ENCODE peak calls at places on chromosomes 2 and 18, in five cellular contexts. M, I, C, U and J are unnamed samples.

GRCh38 chr18:53698907-53699306 is 525.6 kb downstream of the MBD2 start:
- DNase-seq in U (no peak), I (no peak), C (no peak), M (no peak), J (no peak)

GRCh38 chr18:60279394-60279793 is 93.2 kb downstream of the MC4R start:
- DNase-seq in I (no peak), U (no peak), C (no peak), M (no peak), J (no peak)

GRCh38 chr2:67215214-67215613 is 181.9 kb upstream of the ETAA1 start:
- DNase-seq in C (peak), M (no peak), U (peak), I (peak), J (no peak)

GRCh38 chr2:81658227-81658626 is 1353.7 kb upstream of the LRRTM1 start:
- DNase-seq in M (no peak), C (no peak), I (no peak), U (no peak), J (no peak)

GRCh38 chr18:7598167-7599062 is 31.3 kb downstream of the PTPRM start:
- DNase-seq in I (no peak), U (no peak), M (no peak), C (no peak), J (no peak)

GRCh38 chr2:237819231-237819630 is 20.7 kb downstream of the RBM44 start:
- DNase-seq in U (no peak), C (no peak), I (peak), M (no peak), J (no peak)

GRCh38 chr2:222943820-222944219 is 83.0 kb downstream of the ACSL3 start:
- DNase-seq in C (no peak), U (no peak), M (no peak), I (no peak), J (no peak)

GRCh38 chr2:241422350-241422749 is 66.3 kb downstream of the FARP2 start:
- DNase-seq in M (no peak), U (no peak), C (no peak), I (no peak), J (no peak)

GRCh38 chr2:256094-256493 is 7.7 kb downstream of the SH3YL1 start:
- DNase-seq in M (no peak), C (no peak), I (no peak), U (no peak), J (no peak)

GRCh38 chr18:13264091-13264777 is 45.7 kb downstream of the LDLRAD4 start:
- DNase-seq in M (no peak), C (no peak), I (no peak), U (no peak), J (no peak)